ENCODE peak calls at places on chromosomes 13 and 19, in five cellular contexts. T is stomach, M is endothelial cell of umbilical vein, F is breast epithelium, H is HepG2. A is an unnamed sample.

GRCh38 chr13:47555235-47555634 is 445.8 kb downstream of the SUCLA2 start:
- DNase-seq in T (no peak), M (no peak), F (no peak), H (no peak), A (peak; percentile 51)

GRCh38 chr19:41449079-41449864 is 6.3 kb downstream of the ERICH4 start:
- DNase-seq in T (peak; percentile 77), M (peak; percentile 84), F (peak; percentile 79), H (peak; percentile 59), A (peak; percentile 61)

GRCh38 chr19:39539165-39539518 is 819 bp downstream of the EID2 start:
- DNase-seq in T (no peak), M (peak; percentile 61), F (no peak), H (peak; percentile 52), A (peak; percentile 54)

GRCh38 chr19:16203256-16204004 is 5.7 kb downstream of the AP1M1 start:
- DNase-seq in T (no peak), M (no peak), F (no peak), H (no peak), A (no peak)

GRCh38 chr19:54653181-54653809 is 9.5 kb upstream of the LILRB4 start:
- DNase-seq in T (no peak), M (peak; percentile 22), F (no peak), H (peak; percentile 8), A (peak; percentile 7)

GRCh38 chr13:103542648-103543047 is 476.4 kb upstream of the SLC10A2 start:
- DNase-seq in T (no peak), M (no peak), F (no peak), H (no peak), A (no peak)

GRCh38 chr19:19543640-19544039 is 5.6 kb downstream of the CILP2 start:
- DNase-seq in T (no peak), M (no peak), F (no peak), H (no peak), A (no peak)

GRCh38 chr13:99860736-99861135 is 110.8 kb downstream of the ZIC5 start:
- DNase-seq in T (no peak), M (no peak), F (no peak), H (no peak), A (no peak)

GRCh38 chr19:40461669-40462221 is 3.8 kb downstream of the BLVRB start:
- DNase-seq in T (no peak), M (no peak), F (peak; percentile 63), H (peak; percentile 59), A (no peak)

GRCh38 chr19:47432091-47432490 is 12.8 kb upstream of the MEIS3 start:
- DNase-seq in T (no peak), M (no peak), F (no peak), H (no peak), A (no peak)

GRCh38 chr19:47428177-47428894 is 9.0 kb upstream of the MEIS3 start:
- DNase-seq in T (peak; percentile 73), M (peak; percentile 99), F (peak; percentile 90), H (peak; percentile 54), A (peak; percentile 98)

GRCh38 chr19:47432499-47432898 is 13.2 kb upstream of the MEIS3 start:
- DNase-seq in T (no peak), M (no peak), F (no peak), H (no peak), A (no peak)

GRCh38 chr19:47429140-47429793 is 9.9 kb upstream of the MEIS3 start:
- DNase-seq in T (no peak), M (no peak), F (no peak), H (no peak), A (no peak)

DNA sequence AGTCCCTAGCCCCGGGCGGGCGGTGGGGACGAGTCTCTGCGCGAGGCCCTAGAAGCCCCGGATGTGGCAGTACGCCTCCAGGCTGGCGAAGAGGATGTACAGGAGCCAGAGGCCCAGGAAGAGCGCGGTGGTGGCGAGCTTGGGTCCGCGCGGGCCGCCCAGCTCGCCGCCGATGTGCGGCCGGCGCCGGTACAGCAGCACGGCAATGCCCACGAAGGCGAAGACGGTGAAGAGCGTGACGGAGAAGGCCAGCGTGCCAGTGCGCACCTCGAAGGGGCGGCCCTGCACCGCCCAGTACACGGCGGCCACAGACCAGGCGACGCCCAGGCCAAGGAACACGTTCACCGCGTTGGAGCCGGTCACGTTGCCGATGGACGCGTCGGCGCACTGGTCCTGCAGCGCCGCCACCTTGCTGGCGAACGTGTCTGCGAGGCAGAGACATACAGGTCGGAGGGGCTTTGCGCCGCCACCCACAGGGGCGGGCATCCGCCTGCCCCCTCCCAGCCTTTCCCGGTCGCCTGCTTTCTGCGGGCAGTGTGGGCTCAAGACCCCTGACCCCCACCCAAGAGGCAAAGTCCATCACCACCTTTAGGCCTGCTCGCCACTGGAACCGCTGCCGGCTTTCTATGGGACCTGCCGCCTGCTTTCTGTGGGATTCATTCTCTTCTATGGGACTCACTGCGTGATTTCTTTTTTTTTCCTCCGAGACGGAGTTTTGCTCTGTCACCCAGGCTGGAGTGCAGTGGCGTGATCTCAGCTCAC is 10.9 kb upstream of the MEIS3 start:
- DNase-seq in T (peak; percentile 53), M (peak; percentile 42), F (peak; percentile 61), H (no peak), A (peak; percentile 27)
- H3K4me1 ChIP-seq in T (peaks cover 24% of the 10 kb centered on the region), M (peaks cover 8% of the 10 kb centered on the region), F (peaks cover 13% of the 10 kb centered on the region), H (peaks cover 29% of the 10 kb centered on the region), A (peaks cover 3% of the 10 kb centered on the region)

DNA sequence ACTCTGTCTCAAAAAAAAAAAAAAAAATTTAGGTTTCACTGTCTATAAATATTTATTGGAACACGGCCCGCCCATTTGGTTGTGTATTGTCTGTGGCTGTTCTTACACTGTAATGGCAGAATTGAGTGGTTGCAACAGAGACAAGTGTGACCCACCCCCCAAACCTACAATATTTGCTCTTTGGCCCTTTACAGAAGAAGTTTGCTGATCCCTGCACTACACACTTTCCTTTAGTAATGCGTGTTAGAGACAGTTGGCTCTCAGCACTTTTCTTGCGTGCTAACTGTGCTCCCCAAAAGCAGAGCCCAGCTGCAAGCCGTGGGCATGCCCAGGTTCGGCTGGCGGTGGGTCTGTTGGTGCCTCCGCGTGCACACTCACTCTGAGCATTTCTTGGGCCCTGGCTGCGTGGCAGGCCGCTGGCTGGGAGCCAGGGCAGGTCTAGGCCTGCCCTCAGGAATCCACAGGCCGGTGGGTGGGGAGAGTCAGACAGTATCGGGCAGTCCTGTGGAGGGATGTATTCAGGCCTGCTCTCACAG is 72.6 kb downstream of the SIPA1L3 start:
- DNase-seq in T (peak; percentile 67), M (no peak), F (no peak), H (peak; percentile 60), A (no peak)
- TF ChIP-seq POLR2A in T (no peak), M (no peak), F (no peak), H (no peak), A (no peak)

GRCh38 chr19:47615714-47616113 is 6.8 kb downstream of the BICRA start:
- DNase-seq in T (no peak), M (no peak), F (no peak), H (no peak), A (no peak)

GRCh38 chr19:47614559-47614958 is 5.6 kb downstream of the BICRA start:
- DNase-seq in T (no peak), M (no peak), F (no peak), H (no peak), A (no peak)

GRCh38 chr19:47618771-47619170 is 9.8 kb downstream of the BICRA start:
- DNase-seq in T (no peak), M (no peak), F (no peak), H (no peak), A (peak; percentile 43)

GRCh38 chr19:47613165-47614146 is 4.5 kb downstream of the BICRA start:
- DNase-seq in T (no peak), M (peak; percentile 76), F (no peak), H (no peak), A (peak; percentile 70)

DNA sequence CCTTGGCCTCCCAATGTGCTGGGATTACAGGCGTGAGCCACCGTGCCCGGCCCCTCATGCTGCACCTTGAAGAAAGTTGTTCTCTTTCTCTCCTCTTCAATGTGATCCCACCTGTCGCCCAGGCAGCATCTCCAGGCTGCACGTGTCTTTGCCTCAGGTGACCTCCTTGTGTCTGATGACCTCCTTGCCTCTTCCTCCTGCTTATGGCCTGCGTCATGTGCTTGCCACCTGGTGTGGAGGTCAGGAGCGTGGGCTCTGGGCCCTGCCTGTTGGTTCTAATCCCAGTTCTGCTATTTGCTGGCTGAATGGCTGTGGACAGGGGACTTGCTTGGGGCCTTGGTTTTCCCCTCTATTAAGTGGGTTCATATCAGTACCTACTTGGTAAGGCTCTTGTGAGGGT is 6.3 kb downstream of the BICRA start:
- DNase-seq in T (no peak), M (no peak), F (no peak), H (no peak), A (no peak)
- H3K4me1 ChIP-seq in T (peaks cover 43% of the 10 kb centered on the region), M (peaks cover 28% of the 10 kb centered on the region), F (peaks cover 19% of the 10 kb centered on the region), H (peaks cover 44% of the 10 kb centered on the region), A (peaks cover 26% of the 10 kb centered on the region)

GRCh38 chr19:10068205-10068604 is 17.9 kb upstream of the SHFL start:
- DNase-seq in T (no peak), M (no peak), F (no peak), H (no peak), A (no peak)
- TF ChIP-seq POLR2A in T (no peak), M (no peak), F (no peak), H (no peak), A (no peak)

DNA sequence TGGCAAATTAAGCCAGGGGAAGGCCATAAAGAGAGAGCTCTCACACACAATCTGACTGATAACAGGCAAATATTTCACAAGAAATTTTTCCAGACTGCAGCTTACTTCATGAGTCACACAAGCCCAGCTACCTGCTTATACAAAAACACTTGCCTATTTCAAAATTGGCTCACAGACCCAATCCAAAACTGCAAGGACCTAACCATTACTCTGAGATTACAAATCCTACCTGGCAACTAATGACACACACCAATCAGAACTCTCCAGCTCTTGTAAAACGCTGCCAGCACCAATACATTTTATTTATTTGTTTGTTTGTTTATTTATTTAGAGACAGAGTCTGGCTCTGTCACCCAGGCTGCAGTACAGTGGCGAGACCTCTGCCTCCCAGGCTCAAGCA is 18.1 kb upstream of the ZFP82 start:
- DNase-seq in T (no peak), M (no peak), F (no peak), H (no peak), A (no peak)
- H3K4me1 ChIP-seq in T (no peaks in the 10 kb centered on the region), M (no peaks in the 10 kb centered on the region), F (no peaks in the 10 kb centered on the region), H (no peaks in the 10 kb centered on the region), A (no peaks in the 10 kb centered on the region)

GRCh38 chr13:20704459-20705069 is 1.1 kb downstream of the IL17D start:
- DNase-seq in T (no peak), M (no peak), F (no peak), H (no peak), A (no peak)

GRCh38 chr13:20709369-20709768 is 5.9 kb downstream of the IL17D start:
- DNase-seq in T (no peak), M (no peak), F (no peak), H (no peak), A (no peak)

GRCh38 chr13:20703785-20704458 is 423 bp downstream of the IL17D start:
- DNase-seq in T (peak; percentile 84), M (peak; percentile 66), F (peak; percentile 69), H (peak; percentile 58), A (peak; percentile 82)

GRCh38 chr13:20708216-20708615 is 4.7 kb downstream of the IL17D start:
- DNase-seq in T (no peak), M (no peak), F (no peak), H (no peak), A (no peak)

DNA sequence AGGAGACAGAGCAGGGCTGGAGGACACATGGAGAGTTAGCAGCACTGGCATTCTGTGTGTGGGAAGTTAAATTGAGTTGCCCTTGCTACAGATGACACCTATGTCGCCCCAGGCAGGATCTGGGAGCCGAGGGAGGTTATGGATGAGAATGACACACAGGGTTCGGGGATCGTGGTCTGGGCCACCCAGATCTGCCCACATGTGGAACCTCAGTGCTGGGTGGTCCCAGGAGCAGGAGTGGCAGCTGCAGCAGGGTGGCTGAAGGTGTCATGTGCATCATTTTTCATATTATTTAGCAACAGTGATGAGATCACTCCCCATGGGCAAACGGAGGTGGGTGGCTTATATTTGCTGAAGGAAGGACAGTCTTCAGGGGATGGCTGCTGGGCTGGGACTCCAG is 3.2 kb downstream of the IL17D start:
- DNase-seq in T (no peak), M (no peak), F (no peak), H (no peak), A (no peak)
- TF ChIP-seq POLR2A in T (no peak), M (no peak), F (no peak), H (no peak), A (no peak)

GRCh38 chr19:55657004-55657747 is 2.3 kb downstream of the U2AF2 start:
- DNase-seq in T (peak; percentile 65), M (no peak), F (no peak), H (no peak), A (no peak)
- H3K4me1 ChIP-seq in T (peaks cover 49% of the 10 kb centered on the region), M (peaks cover 25% of the 10 kb centered on the region), F (peaks cover 37% of the 10 kb centered on the region), H (peaks cover 24% of the 10 kb centered on the region), A (peaks cover 10% of the 10 kb centered on the region)